ENCODE peak calls at places on chromosomes 2 and 18, in six cellular contexts. M, U, K, L, X and R are unnamed samples.

GRCh38 chr2:70089220-70089945 is 2.1 kb downstream of the PCBP1 start:
- DNase-seq in M (no peak), U (peak; percentile 71), K (peak; percentile 36), L (no peak), X (no peak), R (peak; percentile 41)

GRCh38 chr18:32366586-32367538 is 103.8 kb downstream of the GAREM1 start:
- DNase-seq in M (no peak), U (no peak), K (no peak), L (no peak), X (no peak), R (no peak)

GRCh38 chr2:59032469-59032868 is 791.3 kb upstream of the FANCL start:
- DNase-seq in M (no peak), U (no peak), K (no peak), L (no peak), X (no peak), R (no peak)

GRCh38 chr2:140154711-140155110 is 1374.5 kb upstream of the NXPH2 start:
- DNase-seq in M (no peak), U (no peak), K (peak; percentile 4), L (no peak), X (no peak), R (no peak)

GRCh38 chr2:223460774-223461211 is 141.4 kb downstream of the SCG2 start:
- DNase-seq in M (no peak), U (no peak), K (peak; percentile 41), L (no peak), X (no peak), R (no peak)

GRCh38 chr2:178426388-178426787 is 24.6 kb downstream of the PRKRA start:
- DNase-seq in M (no peak), U (no peak), K (peak; percentile 27), L (no peak), X (no peak), R (no peak)

GRCh38 chr18:9400197-9400596 is 65.6 kb downstream of the TWSG1 start:
- DNase-seq in M (no peak), U (no peak), K (no peak), L (no peak), X (no peak), R (peak; percentile 93)

GRCh38 chr2:231138699-231139098 is 13.9 kb upstream of the HTR2B start:
- DNase-seq in M (no peak), U (no peak), K (peak; percentile 77), L (no peak), X (no peak), R (no peak)

GRCh38 chr2:14420851-14421250 is 211.7 kb upstream of the LRATD1 start:
- DNase-seq in M (no peak), U (no peak), K (peak; percentile 36), L (no peak), X (no peak), R (no peak)

GRCh38 chr18:68083131-68083530 is 566.6 kb upstream of the DSEL start:
- DNase-seq in M (no peak), U (no peak), K (peak; percentile 94), L (no peak), X (no peak), R (peak; percentile 9)

GRCh38 chr2:191486584-191487320 is 191.2 kb upstream of the NABP1 start:
- DNase-seq in M (peak; percentile 39), U (peak; percentile 55), K (peak; percentile 98), L (no peak), X (no peak), R (no peak)

GRCh38 chr2:109695290-109695689 is 81.1 kb downstream of the SOWAHC start:
- DNase-seq in M (no peak), U (no peak), K (no peak), L (no peak), X (no peak), R (no peak)

GRCh38 chr2:225122582-225123486 is 80.6 kb upstream of the DOCK10 start:
- DNase-seq in M (no peak), U (peak; percentile 19), K (peak; percentile 43), L (no peak), X (peak; percentile 16), R (no peak)

GRCh38 chr18:75497576-75497975 is 70.1 kb upstream of the SMIM21 start:
- DNase-seq in M (no peak), U (no peak), K (peak; percentile 40), L (no peak), X (no peak), R (no peak)

GRCh38 chr2:15275341-15275740 is 285.8 kb downstream of the NBAS start:
- DNase-seq in M (no peak), U (no peak), K (no peak), L (no peak), X (no peak), R (no peak)

GRCh38 chr2:47744074-47744473 is 38.9 kb upstream of the MSH6 start:
- DNase-seq in M (no peak), U (no peak), K (no peak), L (no peak), X (no peak), R (no peak)

GRCh38 chr2:82001614-82002013 is 1697.1 kb upstream of the LRRTM1 start:
- DNase-seq in M (no peak), U (no peak), K (no peak), L (no peak), X (no peak), R (no peak)

GRCh38 chr18:45164551-45164950 is 450.7 kb upstream of the SLC14A2 start:
- DNase-seq in M (no peak), U (no peak), K (no peak), L (no peak), X (no peak), R (no peak)

GRCh38 chr18:8959551-8960135 is 142.9 kb upstream of the NDUFV2 start:
- DNase-seq in M (no peak), U (no peak), K (no peak), L (no peak), X (no peak), R (peak; percentile 58)